ENCODE peak calls at places on chromosomes 13 and 19, in four cellular contexts. One of them, this sample, is unnamed.
A peak's percentile ranks its signal among the peaks of the same experiment; 100 is the strongest.

GRCh38 chr13:30857018-30857417 is 49.1 kb upstream of the MEDAG start:
- DNase-seq in left lung: no peak
- DNase-seq in GM23338: no peak
- DNase-seq in left ventricle myocardium inferior: no peak
- DNase-seq in this sample: no peak

GRCh38 chr19:52248256-52248655 is 21.1 kb upstream of the ZNF766 start:
- DNase-seq in left ventricle myocardium inferior: peak; percentile 43
- DNase-seq in left lung: no peak
- DNase-seq in GM23338: peak; percentile 83
- DNase-seq in this sample: no peak

GRCh38 chr19:55370305-55370988 is at the start of gene IL11:
- DNase-seq in GM23338: no peak
- DNase-seq in left ventricle myocardium inferior: no peak
- DNase-seq in left lung: no peak
- DNase-seq in this sample: no peak

GRCh38 chr19:48806818-48807589 is 3.8 kb downstream of the BCAT2 start:
- DNase-seq in left lung: no peak
- DNase-seq in GM23338: peak; percentile 68
- DNase-seq in left ventricle myocardium inferior: no peak
- DNase-seq in this sample: no peak

GRCh38 chr19:54444737-54445136 is 4.3 kb upstream of the LENG8 start:
- DNase-seq in GM23338: no peak
- DNase-seq in left ventricle myocardium inferior: no peak
- DNase-seq in left lung: no peak
- DNase-seq in this sample: no peak

GRCh38 chr19:54478677-54479266 is 5.7 kb upstream of the CDC42EP5 start:
- DNase-seq in GM23338: peak; percentile 93
- DNase-seq in left ventricle myocardium inferior: no peak
- DNase-seq in left lung: no peak
- DNase-seq in this sample: no peak

GRCh38 chr19:46373573-46374359 is 26.9 kb downstream of the PPP5C start:
- DNase-seq in left ventricle myocardium inferior: peak; percentile 85
- DNase-seq in GM23338: peak; percentile 80
- DNase-seq in left lung: peak; percentile 90
- DNase-seq in this sample: peak; percentile 77

GRCh38 chr19:28864577-28865042 is 348.3 kb downstream of the UQCRFS1 start:
- DNase-seq in GM23338: no peak
- DNase-seq in left ventricle myocardium inferior: peak; percentile 66
- DNase-seq in left lung: no peak
- DNase-seq in this sample: no peak

GRCh38 chr13:43110658-43111057 is 87.3 kb downstream of the DNAJC15 start:
- DNase-seq in left lung: no peak
- DNase-seq in GM23338: no peak
- DNase-seq in left ventricle myocardium inferior: no peak
- DNase-seq in this sample: no peak

GRCh38 chr19:14472202-14472961 is 2.8 kb downstream of the PTGER1 start:
- DNase-seq in GM23338: peak; percentile 92
- DNase-seq in left ventricle myocardium inferior: peak; percentile 68
- DNase-seq in left lung: no peak
- DNase-seq in this sample: no peak

GRCh38 chr13:19156013-19156825 is 25.4 kb downstream of the TUBA3C start:
- DNase-seq in left lung: no peak
- DNase-seq in left ventricle myocardium inferior: no peak
- DNase-seq in GM23338: no peak
- DNase-seq in this sample: peak; percentile 46

GRCh38 chr13:113936166-113936565 is 37.7 kb downstream of the C13orf46 start:
- DNase-seq in left ventricle myocardium inferior: no peak
- DNase-seq in GM23338: no peak
- DNase-seq in left lung: peak; percentile 21
- DNase-seq in this sample: no peak

GRCh38 chr13:47134939-47135489 is 238.2 kb upstream of the HTR2A start:
- DNase-seq in GM23338: no peak
- DNase-seq in left ventricle myocardium inferior: no peak
- DNase-seq in left lung: no peak
- DNase-seq in this sample: no peak

GRCh38 chr13:38954291-38954690 is 36.3 kb downstream of the STOML3 start:
- DNase-seq in left ventricle myocardium inferior: no peak
- DNase-seq in GM23338: no peak
- DNase-seq in left lung: no peak
- DNase-seq in this sample: no peak

GRCh38 chr13:71378992-71379905 is 487.8 kb downstream of the DACH1 start:
- DNase-seq in left lung: no peak
- DNase-seq in GM23338: no peak
- DNase-seq in left ventricle myocardium inferior: no peak
- DNase-seq in this sample: no peak

GRCh38 chr19:12721656-12722565 is 1.8 kb downstream of the TNPO2 start:
- DNase-seq in left lung: peak; percentile 56
- DNase-seq in left ventricle myocardium inferior: peak; percentile 66
- DNase-seq in GM23338: peak; percentile 93
- DNase-seq in this sample: peak; percentile 90

DNA sequence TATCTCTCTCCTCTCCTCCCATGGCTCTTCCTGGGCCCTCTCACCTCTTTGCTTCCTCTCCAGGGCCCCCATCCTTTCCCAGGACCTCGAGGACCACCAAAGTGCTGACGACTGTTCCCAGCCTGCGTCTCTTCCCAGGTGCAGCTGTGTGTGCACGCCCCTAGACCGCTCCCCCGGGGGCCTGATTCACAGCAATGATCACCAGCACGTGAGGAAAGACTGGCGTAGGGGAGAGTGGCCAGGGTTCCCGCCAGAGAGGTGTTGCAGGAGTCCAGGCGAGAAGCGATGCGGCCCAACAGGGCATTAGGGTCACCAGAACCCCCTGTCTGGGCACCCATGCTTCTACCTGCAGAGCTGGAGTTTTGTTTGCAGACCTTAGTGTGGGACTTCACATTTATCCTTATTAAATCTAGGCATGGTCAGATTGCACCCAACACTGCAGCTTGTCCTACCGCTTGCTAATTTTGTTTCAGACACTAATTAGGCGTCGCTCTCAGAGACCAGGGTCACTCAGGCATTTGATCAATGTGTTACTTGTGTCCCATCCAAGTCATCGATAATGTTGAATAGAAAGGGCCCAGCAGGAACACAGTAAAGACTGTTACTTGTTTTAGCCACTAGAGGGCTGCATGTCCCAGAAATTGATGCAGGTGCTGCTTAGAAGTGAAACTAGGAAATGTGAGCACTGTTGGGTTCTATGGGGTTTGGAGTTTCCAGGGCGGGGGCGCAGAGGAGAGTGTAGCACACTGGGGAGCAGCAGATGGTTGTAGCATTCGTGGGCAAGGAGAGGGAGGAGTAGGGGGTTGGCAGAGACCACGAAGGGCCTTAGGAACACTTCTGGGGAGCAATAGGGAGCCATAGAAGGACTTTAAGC is 53.2 kb downstream of the CDADC1 start:
- DNase-seq in GM23338: peak; percentile 87
- DNase-seq in left ventricle myocardium inferior: no peak
- DNase-seq in left lung: peak; percentile 50
- DNase-seq in this sample: no peak
- H3K4me3 ChIP-seq in GM23338: no peak overlapping the region
- H3K4me3 ChIP-seq in left ventricle myocardium inferior: peak overlapping the region; percentile 55
- H3K4me3 ChIP-seq in left lung: no peak overlapping the region
- H3K4me3 ChIP-seq in this sample: peak overlapping the region; percentile 47

GRCh38 chr19:38095411-38096308 is 128.4 kb downstream of the DPF1 start:
- DNase-seq in GM23338: peak; percentile 92
- DNase-seq in left lung: peak; percentile 63
- DNase-seq in left ventricle myocardium inferior: peak; percentile 59
- DNase-seq in this sample: no peak
- TF ChIP-seq CTCF in GM23338: peak; percentile 70
- TF ChIP-seq CTCF in left lung: peak; percentile 71
- TF ChIP-seq CTCF in left ventricle myocardium inferior: peak; percentile 83
- TF ChIP-seq CTCF in this sample: no peak

DNA sequence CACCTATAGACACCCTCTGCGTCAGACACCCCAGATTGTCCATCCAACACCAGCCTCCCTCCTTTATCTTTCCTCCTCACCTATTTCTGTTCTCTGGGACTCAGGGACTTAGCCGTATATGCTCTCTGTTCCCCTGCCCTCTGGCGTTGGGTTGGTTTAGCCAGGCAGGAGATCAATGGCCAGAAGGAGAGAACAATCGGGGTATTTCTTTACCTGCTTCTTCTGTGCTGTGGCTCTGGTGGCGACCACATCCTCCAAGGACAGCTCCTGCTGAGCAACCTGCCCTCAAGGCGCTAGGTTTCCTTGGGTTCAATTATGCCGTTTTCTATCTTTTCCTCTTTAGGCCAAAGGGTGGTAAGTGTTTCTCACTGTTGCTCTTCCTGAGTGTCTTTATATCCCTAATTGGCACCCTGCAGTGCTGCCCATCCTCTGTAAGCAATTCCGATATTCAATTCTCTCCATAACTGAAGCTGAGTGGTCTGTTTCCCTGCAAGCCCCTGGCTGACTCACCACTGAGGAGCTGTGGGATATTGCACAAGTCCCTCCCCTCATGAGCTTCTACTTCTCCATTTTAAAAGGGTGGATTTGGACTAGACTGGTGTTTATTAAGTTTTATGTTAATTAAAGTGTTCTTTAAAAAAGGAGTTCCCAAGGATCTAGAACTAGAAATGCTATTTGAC is 63.7 kb upstream of the TMTC4 start:
- DNase-seq in left ventricle myocardium inferior: no peak
- DNase-seq in GM23338: no peak
- DNase-seq in left lung: no peak
- DNase-seq in this sample: no peak
- H3K4me3 ChIP-seq in left ventricle myocardium inferior: no peak overlapping the region
- H3K4me3 ChIP-seq in GM23338: no peak overlapping the region
- H3K4me3 ChIP-seq in left lung: no peak overlapping the region
- H3K4me3 ChIP-seq in this sample: no peak overlapping the region

DNA sequence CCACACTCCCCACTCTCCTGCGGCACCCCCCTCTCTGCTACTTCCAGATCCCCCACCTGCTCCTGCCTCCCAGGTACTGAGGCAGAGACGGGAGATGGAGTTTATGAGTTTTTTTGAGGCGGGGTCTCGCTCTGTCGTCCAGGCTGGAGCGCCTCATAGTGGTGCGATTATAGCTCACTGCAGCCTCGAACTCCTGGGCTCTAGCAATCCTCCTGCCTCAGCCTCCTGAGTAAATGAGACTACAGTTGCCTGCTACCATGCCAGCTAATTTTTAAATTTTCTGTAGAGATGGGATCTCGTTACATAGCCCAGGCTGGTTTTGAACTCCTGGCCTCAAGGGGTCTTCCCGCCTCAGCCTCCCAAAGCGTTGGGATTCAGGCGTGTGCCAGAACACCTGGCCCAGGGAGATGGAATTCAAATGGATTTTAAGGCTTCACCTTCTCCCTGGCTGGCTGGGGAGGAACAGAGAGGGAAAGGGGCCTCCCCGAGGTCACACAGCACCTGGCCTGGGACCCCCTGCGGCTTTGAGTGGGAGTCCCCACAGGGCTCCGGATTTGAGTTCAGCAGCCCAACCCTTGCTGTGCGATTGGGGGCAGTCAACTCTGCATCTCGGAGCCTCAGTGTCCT is 19.5 kb upstream of the TNFAIP8L1 start:
- DNase-seq in GM23338: no peak
- DNase-seq in left ventricle myocardium inferior: no peak
- DNase-seq in left lung: no peak
- DNase-seq in this sample: no peak
- TF ChIP-seq CTCF in GM23338: peak; percentile 18
- TF ChIP-seq CTCF in left ventricle myocardium inferior: no peak
- TF ChIP-seq CTCF in left lung: no peak
- TF ChIP-seq CTCF in this sample: no peak

DNA sequence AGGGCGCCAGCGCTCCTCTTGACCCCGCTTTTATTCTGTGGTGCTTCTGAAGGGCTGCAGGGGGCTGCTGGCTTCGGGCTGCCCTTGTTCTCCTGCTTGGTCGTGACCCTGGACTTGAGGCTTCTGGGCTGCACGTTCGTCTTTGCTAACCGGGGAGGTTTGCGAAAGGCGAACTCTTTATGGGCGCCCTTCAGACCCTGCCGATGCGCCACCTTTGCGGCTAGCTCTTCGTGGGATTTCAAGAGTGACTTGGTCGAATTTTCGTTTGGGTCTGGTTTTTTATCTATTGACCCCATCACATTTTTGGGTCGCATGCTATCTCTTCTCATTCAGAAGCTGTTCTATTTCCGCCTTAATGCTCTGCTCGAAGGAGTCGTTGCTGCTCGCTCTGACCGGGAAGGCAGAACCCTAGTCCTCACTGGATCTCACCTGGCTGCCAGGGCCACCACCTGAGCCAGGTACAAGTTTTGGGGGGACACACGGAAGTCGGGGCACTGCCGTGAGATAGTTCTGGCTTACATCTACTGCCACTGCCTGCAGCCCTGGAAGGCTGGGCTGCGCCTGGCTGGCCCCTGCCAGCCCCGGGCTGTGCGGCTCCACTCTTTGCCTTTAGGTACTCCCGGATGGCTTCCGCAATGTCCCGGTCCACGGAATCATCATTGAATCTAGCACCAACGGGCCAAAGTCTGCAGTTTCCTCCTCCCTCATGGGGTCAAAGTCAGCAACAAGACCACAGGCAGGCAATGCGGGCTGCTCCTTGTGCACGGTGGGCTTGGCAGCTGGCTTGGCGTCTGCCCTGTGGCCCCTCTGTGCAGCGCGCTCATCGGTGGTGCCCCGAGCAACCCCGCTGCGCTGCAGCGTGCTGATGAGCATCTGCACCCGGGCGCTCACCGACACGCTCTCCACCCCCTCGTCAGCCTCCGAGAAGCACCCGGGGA is 16.2 kb downstream of the RB1 start:
- DNase-seq in left lung: no peak
- DNase-seq in GM23338: no peak
- DNase-seq in left ventricle myocardium inferior: no peak
- DNase-seq in this sample: no peak
- H3K4me3 ChIP-seq in left lung: peak overlapping the region; percentile 13
- H3K4me3 ChIP-seq in GM23338: no peak overlapping the region
- H3K4me3 ChIP-seq in left ventricle myocardium inferior: peak overlapping the region; percentile 59
- H3K4me3 ChIP-seq in this sample: peak overlapping the region; percentile 38